ENCODE peak calls at places on chromosome 18, in seven cellular contexts. K, P, Y, Q, X, B and N are unnamed samples. For H3K27me3, the result is how much of the 10 kb centered on the place peaks cover.

GRCh38 chr18:57469884-57470283 is 34.7 kb downstream of the ONECUT2 start:
- DNase-seq in K (no peak), P (no peak), Y (peak), Q (no peak), X (no peak), B (no peak), N (no peak)

GRCh38 chr18:58592223-58593214 is 36.4 kb downstream of the ALPK2 start:
- DNase-seq in K (no peak), P (peak), Y (no peak), Q (no peak), X (no peak), B (no peak), N (no peak)

GRCh38 chr18:79615586-79615985 is 64.0 kb upstream of the CTDP1 start:
- DNase-seq in K (no peak), P (no peak), Y (no peak), Q (no peak), X (no peak), B (no peak), N (no peak)

GRCh38 chr18:46182633-46183401 is 78.6 kb downstream of the HAUS1 start:
- DNase-seq in K (no peak), P (no peak), Y (no peak), Q (no peak), X (no peak), B (no peak), N (no peak)

GRCh38 chr18:42086288-42086687 is 131.3 kb downstream of the PIK3C3 start:
- DNase-seq in K (peak), P (no peak), Y (peak), Q (no peak), X (no peak), B (no peak), N (peak)

GRCh38 chr18:24176727-24177416 is 38.0 kb downstream of the CABYR start:
- DNase-seq in K (peak), P (peak), Y (peak), Q (peak), X (peak), B (no peak), N (peak)

GRCh38 chr18:2281523-2282199 is 289.6 kb downstream of the METTL4 start:
- DNase-seq in K (no peak), P (no peak), Y (no peak), Q (no peak), X (no peak), B (no peak), N (no peak)

GRCh38 chr18:41700435-41700834 is 254.6 kb upstream of the PIK3C3 start:
- DNase-seq in K (no peak), P (no peak), Y (no peak), Q (no peak), X (no peak), B (no peak), N (no peak)

GRCh38 chr18:45657357-45658335 is 42.4 kb downstream of the SLC14A2 start:
- DNase-seq in K (no peak), P (no peak), Y (peak), Q (no peak), X (peak), B (no peak), N (no peak)

GRCh38 chr18:3224223-3224622 is 4.5 kb upstream of the MYOM1 start:
- DNase-seq in K (no peak), P (no peak), Y (no peak), Q (no peak), X (no peak), B (no peak), N (no peak)

GRCh38 chr18:58336605-58337004 is 292.3 kb downstream of the ALPK2 start:
- DNase-seq in K (no peak), P (no peak), Y (no peak), Q (peak), X (no peak), B (no peak), N (no peak)

GRCh38 chr18:63137999-63138448 is 181.5 kb downstream of the BCL2 start:
- DNase-seq in K (peak), P (no peak), Y (no peak), Q (no peak), X (no peak), B (peak), N (no peak)

GRCh38 chr18:4254840-4255239 is 200.3 kb downstream of the DLGAP1 start:
- DNase-seq in K (no peak), P (peak), Y (no peak), Q (no peak), X (no peak), B (no peak), N (no peak)

GRCh38 chr18:45282101-45282812 is 333.0 kb upstream of the SLC14A2 start:
- DNase-seq in K (no peak), P (no peak), Y (no peak), Q (no peak), X (no peak), B (no peak), N (no peak)

GRCh38 chr18:37322497-37323035 is 243.0 kb downstream of the CELF4 start:
- DNase-seq in K (peak), P (peak), Y (peak), Q (peak), X (no peak), B (no peak), N (peak)

GRCh38 chr18:44911260-44911659 is 230.6 kb downstream of the SETBP1 start:
- DNase-seq in K (no peak), P (no peak), Y (no peak), Q (no peak), X (no peak), B (no peak), N (no peak)

GRCh38 chr18:61085751-61086150 is 247.5 kb upstream of the CDH20 start:
- DNase-seq in K (no peak), P (no peak), Y (no peak), Q (no peak), X (no peak), B (no peak), N (no peak)

GRCh38 chr18:35010983-35011382 is 30.2 kb upstream of the MAPRE2 start:
- DNase-seq in K (no peak), P (no peak), Y (no peak), Q (no peak), X (no peak), B (no peak), N (no peak)

GRCh38 chr18:6929370-6930102 is 188.1 kb downstream of the LAMA1 start:
- DNase-seq in K (no peak), P (no peak), Y (no peak), Q (no peak), X (no peak), B (no peak), N (no peak)

GRCh38 chr18:77262655-77263470 is 13.2 kb downstream of the GALR1 start:
- DNase-seq in K (no peak), P (no peak), Y (peak), Q (no peak), X (no peak), B (no peak), N (no peak)

GRCh38 chr18:42183746-42184145 is 228.7 kb downstream of the PIK3C3 start:
- DNase-seq in K (peak), P (no peak), Y (peak), Q (peak), X (no peak), B (no peak), N (peak)

GRCh38 chr18:34709104-34709503 is 994 bp upstream of the DTNA start:
- DNase-seq in K (peak), P (no peak), Y (peak), Q (peak), X (peak), B (no peak), N (peak)

GRCh38 chr18:63238711-63239110 is 80.9 kb downstream of the BCL2 start:
- DNase-seq in K (no peak), P (peak), Y (no peak), Q (no peak), X (no peak), B (no peak), N (no peak)

GRCh38 chr18:3062798-3063563 is 50.0 kb upstream of the LPIN2 start:
- DNase-seq in K (peak), P (peak), Y (peak), Q (peak), X (no peak), B (peak), N (no peak)

GRCh38 chr18:29925566-29925965 is 1117.0 kb downstream of the DSC3 start:
- DNase-seq in K (no peak), P (no peak), Y (no peak), Q (no peak), X (no peak), B (no peak), N (no peak)

GRCh38 chr18:49464718-49465598 is 4.5 kb upstream of the DYM start:
- DNase-seq in K (no peak), P (peak), Y (no peak), Q (peak), X (no peak), B (no peak), N (peak)

GRCh38 chr18:57891707-57892391 is 88.7 kb upstream of the ATP8B1 start:
- DNase-seq in K (no peak), P (no peak), Y (no peak), Q (no peak), X (no peak), B (no peak), N (no peak)

GRCh38 chr18:7870855-7871254 is 303.7 kb downstream of the PTPRM start:
- DNase-seq in K (no peak), P (no peak), Y (no peak), Q (peak), X (no peak), B (no peak), N (no peak)

GRCh38 chr18:78506031-78506461 is 473.6 kb upstream of the SALL3 start:
- DNase-seq in K (no peak), P (peak), Y (no peak), Q (no peak), X (no peak), B (no peak), N (no peak)

GRCh38 chr18:57807336-57808117 is 4.4 kb upstream of the ATP8B1 start:
- DNase-seq in K (no peak), P (no peak), Y (peak), Q (peak), X (no peak), B (no peak), N (no peak)

GRCh38 chr18:34787931-34788532 is 77.9 kb downstream of the DTNA start:
- DNase-seq in K (peak), P (peak), Y (peak), Q (peak), X (peak), B (no peak), N (peak)

GRCh38 chr18:37524546-37525301 is 40.9 kb downstream of the CELF4 start:
- DNase-seq in K (no peak), P (peak), Y (no peak), Q (no peak), X (no peak), B (no peak), N (no peak)

GRCh38 chr18:48365965-48366364 is 43.2 kb downstream of the ZBTB7C start:
- DNase-seq in K (no peak), P (no peak), Y (no peak), Q (no peak), X (no peak), B (no peak), N (no peak)

GRCh38 chr18:48363167-48363566 is 46.0 kb downstream of the ZBTB7C start:
- DNase-seq in K (no peak), P (no peak), Y (no peak), Q (no peak), X (no peak), B (no peak), N (no peak)

GRCh38 chr18:48361801-48362200 is 47.4 kb downstream of the ZBTB7C start:
- DNase-seq in K (no peak), P (no peak), Y (no peak), Q (no peak), X (no peak), B (no peak), N (no peak)

GRCh38 chr18:48367557-48367956 is 41.6 kb downstream of the ZBTB7C start:
- DNase-seq in K (no peak), P (no peak), Y (no peak), Q (no peak), X (no peak), B (no peak), N (no peak)

GRCh38 chr18:48364146-48364545 is 45.0 kb downstream of the ZBTB7C start:
- DNase-seq in K (no peak), P (no peak), Y (no peak), Q (no peak), X (no peak), B (no peak), N (no peak)
- H3K27ac ChIP-seq in K (no peak), P (no peak), Y (no peak), Q (no peak), X (no peak), B (no peak), N (no peak)

GRCh38 chr18:30929065-30929464 is 113.5 kb downstream of the DSC3 start:
- DNase-seq in K (no peak), P (no peak), Y (no peak), Q (no peak), X (no peak), B (no peak), N (no peak)
- H3K4me3 ChIP-seq in K (no peak), P (no peak), Y (no peak), Q (no peak), X (no peak), B (no peak), N (no peak)

GRCh38 chr18:22165049-22165602 is 4.3 kb upstream of the GATA6 start:
- DNase-seq in K (peak), P (peak), Y (no peak), Q (no peak), X (no peak), B (no peak), N (no peak)

GRCh38 chr18:22167471-22168151 is 1.8 kb upstream of the GATA6 start:
- DNase-seq in K (peak), P (peak), Y (no peak), Q (peak), X (no peak), B (no peak), N (no peak)

GRCh38 chr18:22165603-22166069 is 3.8 kb upstream of the GATA6 start:
- DNase-seq in K (peak), P (peak), Y (no peak), Q (no peak), X (no peak), B (no peak), N (no peak)

GRCh38 chr18:22167091-22167470 is 2.3 kb upstream of the GATA6 start:
- DNase-seq in K (peak), P (peak), Y (no peak), Q (no peak), X (no peak), B (no peak), N (no peak)

GRCh38 chr18:22166070-22166972 is 3.1 kb upstream of the GATA6 start:
- DNase-seq in K (peak), P (peak), Y (no peak), Q (peak), X (no peak), B (no peak), N (no peak)
- H3K27me3 ChIP-seq in K (under half), P (half or more), Y (under half), Q (half or more), X (half or more), B (half or more), N (half or more)

DNA sequence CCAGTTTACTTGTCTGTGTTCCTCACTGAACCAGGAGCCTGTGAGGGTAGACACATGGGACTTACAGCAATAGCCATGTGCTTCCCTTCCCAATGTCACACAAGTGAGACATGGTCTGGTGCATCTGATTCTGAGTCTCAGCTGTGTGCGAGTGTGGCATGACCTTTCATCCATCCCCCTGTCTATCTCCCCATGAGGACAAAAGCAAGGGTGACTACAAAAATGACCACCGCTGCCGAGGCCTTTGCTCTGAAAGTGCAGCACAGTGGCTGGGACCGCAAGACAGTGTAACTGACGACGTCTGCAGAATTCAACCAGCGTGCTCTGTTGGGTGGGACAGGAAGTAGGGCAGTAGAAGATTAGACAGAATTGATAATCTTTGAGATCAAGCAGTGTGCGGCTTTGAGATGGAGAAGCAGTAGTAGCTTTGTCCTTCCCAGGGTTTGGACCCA is 50.5 kb downstream of the RAB31 start:
- DNase-seq in K (no peak), P (no peak), Y (no peak), Q (no peak), X (no peak), B (no peak), N (no peak)
- H3K27ac ChIP-seq in K (peak), P (no peak), Y (no peak), Q (no peak), X (peak), B (no peak), N (peak)

DNA sequence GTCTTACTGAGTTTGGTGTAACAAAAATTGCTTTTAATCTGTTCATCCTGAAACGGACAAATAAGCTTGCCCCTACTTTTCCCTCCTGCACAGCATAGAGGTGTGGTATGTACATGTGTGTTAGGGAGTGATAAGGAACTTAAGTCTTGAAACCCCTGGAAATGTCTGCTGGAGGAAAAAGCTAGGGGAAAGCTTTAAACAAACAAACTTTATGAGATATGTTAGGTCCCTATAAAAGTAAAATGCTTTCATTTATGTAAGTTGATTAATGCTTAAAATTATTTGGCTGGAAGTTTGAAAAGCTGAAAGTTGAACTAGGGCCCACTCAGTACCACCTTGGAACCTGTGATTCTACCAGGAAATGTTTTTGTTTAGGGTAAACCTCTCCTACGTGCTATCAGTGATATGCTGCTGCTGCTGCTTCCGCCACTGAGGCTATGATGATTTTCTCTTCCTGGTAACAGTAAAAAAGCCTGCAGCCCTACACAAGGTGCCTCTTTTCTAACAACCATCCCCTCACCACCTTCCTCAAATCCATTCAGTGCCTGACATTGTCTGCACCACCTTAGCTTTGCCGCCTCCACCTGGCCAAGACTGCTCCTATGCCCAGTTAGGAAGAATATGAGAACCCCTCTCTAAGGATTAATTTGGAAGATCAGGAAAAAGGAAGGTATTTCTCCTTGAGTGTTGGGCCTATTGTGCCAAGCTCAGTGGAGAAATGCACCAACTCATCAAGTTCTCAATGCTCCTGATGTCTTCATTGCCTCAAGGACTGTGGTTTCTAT is 2.5 kb upstream of the YES1 start:
- DNase-seq in K (no peak), P (no peak), Y (no peak), Q (no peak), X (no peak), B (no peak), N (no peak)
- H3K4me3 ChIP-seq in K (no peak), P (no peak), Y (no peak), Q (no peak), X (no peak), B (no peak), N (no peak)

DNA sequence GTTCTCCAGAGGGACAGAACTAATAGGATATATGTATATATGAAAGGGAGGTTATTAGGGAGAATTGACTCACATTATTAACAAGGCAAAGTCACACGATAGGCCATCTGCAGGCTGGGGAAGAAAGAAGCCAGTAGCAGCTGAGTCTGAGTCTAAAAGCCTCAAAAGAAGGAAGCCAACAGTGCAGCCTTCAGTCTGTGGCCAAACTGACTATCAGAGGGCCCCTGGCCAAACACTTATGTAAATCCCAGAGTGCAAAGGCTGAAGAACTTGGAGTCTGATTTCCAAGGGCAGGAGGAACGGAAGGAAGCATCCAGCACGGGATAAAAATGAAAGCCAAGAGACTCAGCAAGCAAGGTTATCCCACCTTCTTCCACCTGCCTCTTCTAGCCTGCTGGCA is 108.0 kb upstream of the LDLRAD4 start:
- DNase-seq in K (no peak), P (no peak), Y (no peak), Q (no peak), X (no peak), B (no peak), N (no peak)
- H3K27me3 ChIP-seq in K (under half), P (under half), Y (under half), Q (under half), X (under half), B (under half), N (under half)

GRCh38 chr18:13136689-13137040 is 81.9 kb upstream of the LDLRAD4 start:
- DNase-seq in K (no peak), P (no peak), Y (no peak), Q (no peak), X (no peak), B (no peak), N (no peak)
- H3K27ac ChIP-seq in K (no peak), P (no peak), Y (no peak), Q (no peak), X (peak), B (peak), N (no peak)

DNA sequence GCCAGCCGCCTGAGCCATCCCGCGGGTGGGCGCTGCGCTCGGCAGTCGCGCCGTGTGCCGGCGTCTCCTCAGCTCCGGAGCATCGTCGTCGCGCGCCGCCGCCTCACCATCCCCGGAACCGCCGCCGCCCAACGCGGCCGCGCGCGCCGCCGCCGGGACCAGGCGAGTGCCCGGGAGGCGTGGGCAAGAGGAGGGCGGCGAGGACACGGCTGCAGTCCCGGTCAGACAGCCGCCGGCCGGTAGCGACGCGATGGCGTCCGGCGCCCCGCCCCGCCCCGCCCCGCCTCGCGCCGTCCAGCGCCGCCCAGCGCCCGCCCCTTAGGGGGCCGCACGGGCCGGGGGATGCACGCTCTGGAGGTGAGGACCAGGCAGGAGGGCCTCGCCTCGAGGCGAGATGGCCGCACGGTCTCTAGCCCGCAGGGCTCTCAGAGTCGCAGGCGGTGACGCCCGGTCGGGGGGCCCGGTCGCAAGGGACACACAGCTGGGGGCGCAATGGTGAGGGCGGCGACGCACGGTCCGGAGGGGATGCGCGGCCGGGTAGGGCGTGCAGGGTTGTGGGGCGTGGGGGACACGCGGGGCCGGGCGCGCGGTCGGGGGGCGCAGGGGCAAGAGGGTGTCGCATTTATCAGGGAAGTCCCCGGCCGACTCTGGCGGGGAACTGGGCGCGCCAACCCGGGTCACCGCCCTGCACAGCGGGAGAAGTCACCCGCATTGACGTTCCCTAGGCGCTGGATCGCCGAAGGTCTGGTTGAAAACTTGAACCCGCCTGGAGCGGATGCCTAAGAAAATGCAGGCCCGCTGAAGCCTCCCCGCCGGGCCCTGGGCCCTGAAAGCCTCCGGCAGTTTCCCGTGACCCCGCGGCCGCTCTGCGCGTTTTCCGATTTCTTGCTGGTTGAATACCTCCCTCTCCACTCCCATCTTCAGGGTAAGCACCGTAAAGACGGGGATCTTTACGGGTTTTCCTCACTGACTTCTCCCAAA is at the start of gene SPIRE1:
- DNase-seq in K (peak), P (peak), Y (peak), Q (peak), X (no peak), B (peak), N (peak)
- H3K4me3 ChIP-seq in K (peak), P (peak), Y (peak), Q (peak), X (peak), B (peak), N (peak)